ENCODE peak calls at places on chromosomes 7 and 10, in six cellular contexts. Z is stomach, L is lung, C is choroid plexus epithelial cell, O is left lung, W is MCF 10A. B is an unnamed sample.

GRCh38 chr10:90930070-90930837 is 9.4 kb upstream of the ANKRD1 start:
- DNase-seq in L (no peak), O (no peak), Z (no peak), W (peak; percentile 71), C (peak; percentile 92), B (no peak)

GRCh38 chr10:72794260-72794659 is 99.3 kb upstream of the OIT3 start:
- DNase-seq in L (no peak), O (no peak), Z (no peak), W (peak; percentile 28), C (peak; percentile 32), B (no peak)

GRCh38 chr10:44335330-44336021 is 49.4 kb downstream of the CXCL12 start:
- DNase-seq in O (no peak), L (no peak), Z (no peak), C (no peak), W (no peak), B (no peak)

GRCh38 chr7:75879771-75880184 is 944 bp downstream of the RHBDD2 start:
- DNase-seq in W (peak; percentile 4), O (no peak), L (no peak), Z (no peak), C (peak; percentile 77), B (no peak)

GRCh38 chr10:122251459-122252255 is 19.4 kb upstream of the BTBD16 start:
- DNase-seq in Z (no peak), L (no peak), W (no peak), C (no peak), O (peak; percentile 10), B (no peak)

GRCh38 chr7:106050002-106050742 is 61.9 kb downstream of the SYPL1 start:
- DNase-seq in Z (no peak), W (peak; percentile 85), O (no peak), L (no peak), C (peak; percentile 74), B (no peak)

GRCh38 chr10:101744267-101744666 is 31.6 kb downstream of the FGF8 start:
- DNase-seq in Z (no peak), L (no peak), O (no peak), W (no peak), C (peak; percentile 7), B (no peak)

GRCh38 chr10:117411440-117412428 is 36.5 kb upstream of the PDZD8 start:
- DNase-seq in Z (peak; percentile 44), L (no peak), C (no peak), O (no peak), W (no peak), B (no peak)

GRCh38 chr7:142111509-142111908 is at the start of gene MGAM2:
- DNase-seq in C (no peak), O (no peak), Z (no peak), L (no peak), W (no peak), B (no peak)

GRCh38 chr10:14612873-14613569 is 161.7 kb downstream of the FAM107B start:
- DNase-seq in Z (no peak), W (no peak), C (no peak), O (no peak), L (no peak), B (no peak)

GRCh38 chr7:150413640-150414081 is 34.5 kb downstream of the ZNF775 start:
- DNase-seq in L (no peak), Z (no peak), O (peak; percentile 19), W (no peak), C (no peak), B (no peak)

GRCh38 chr7:3551536-3551935 is 250.5 kb downstream of the SDK1 start:
- DNase-seq in Z (no peak), O (no peak), W (no peak), L (no peak), C (no peak), B (no peak)

GRCh38 chr7:66125052-66125694 is 10.5 kb downstream of the CRCP start:
- DNase-seq in L (no peak), Z (no peak), O (no peak), C (no peak), W (no peak), B (no peak)

GRCh38 chr10:88152720-88153119 is 289.3 kb downstream of the PTEN start:
- DNase-seq in W (peak; percentile 95), L (no peak), O (no peak), Z (no peak), C (peak; percentile 93), B (no peak)

GRCh38 chr7:130491841-130492518 is at the start of gene MEST:
- DNase-seq in C (peak; percentile 53), Z (no peak), O (no peak), L (no peak), W (no peak), B (no peak)

GRCh38 chr7:3673524-3673923 is 372.5 kb downstream of the SDK1 start:
- DNase-seq in L (no peak), W (peak; percentile 60), C (peak; percentile 33), O (no peak), Z (peak; percentile 59), B (no peak)

GRCh38 chr7:147584771-147585193 is 1005.8 kb upstream of the C7orf33 start:
- DNase-seq in Z (no peak), O (no peak), C (no peak), L (no peak), W (no peak), B (no peak)

GRCh38 chr7:110281362-110281761 is 809.6 kb upstream of the LRRN3 start:
- DNase-seq in Z (no peak), C (no peak), O (no peak), W (no peak), L (no peak), B (no peak)

GRCh38 chr7:30074422-30075030 is 46.3 kb downstream of the PLEKHA8 start:
- DNase-seq in W (peak; percentile 59), O (no peak), Z (no peak), L (no peak), C (peak; percentile 77), B (no peak)

GRCh38 chr7:134211817-134212216 is 84.7 kb downstream of the LRGUK start:
- DNase-seq in Z (no peak), O (no peak), C (no peak), L (no peak), W (no peak), B (no peak)

GRCh38 chr10:12777840-12778585 is 223.5 kb downstream of the CCDC3 start:
- DNase-seq in Z (no peak), L (no peak), W (no peak), O (no peak), C (no peak), B (no peak)

GRCh38 chr7:29116801-29117200 is 29.5 kb downstream of the CPVL start:
- DNase-seq in C (no peak), Z (no peak), O (no peak), L (no peak), W (no peak), B (no peak)

GRCh38 chr7:79454325-79454960 is 976 bp upstream of the MAGI2 start:
- DNase-seq in L (no peak), Z (no peak), O (peak; percentile 40), C (peak; percentile 65), W (no peak), B (no peak)
- TF ChIP-seq CTCF in L (no peak), Z (no peak), O (peak; percentile 14), C (peak; percentile 10), W (no peak), B (no peak)

GRCh38 chr10:124416733-124417132 is 2.0 kb downstream of the OAT start:
- DNase-seq in W (peak; percentile 40), C (peak; percentile 63), L (no peak), Z (no peak), O (no peak), B (no peak)

GRCh38 chr10:124418726-124419501 is at the start of gene OAT:
- DNase-seq in Z (peak; percentile 97), L (peak; percentile 96), O (peak; percentile 96), C (peak; percentile 96), W (peak; percentile 97), B (peak; percentile 96)

GRCh38 chr10:124419635-124420034 is 912 bp upstream of the OAT start:
- DNase-seq in Z (peak; percentile 23), W (no peak), O (no peak), C (no peak), L (no peak), B (no peak)

GRCh38 chr10:124420254-124420653 is 1.5 kb upstream of the OAT start:
- DNase-seq in W (no peak), C (peak; percentile 8), O (no peak), L (no peak), Z (peak; percentile 25), B (no peak)

GRCh38 chr10:124417846-124418725 is 637 bp downstream of the OAT start:
- DNase-seq in Z (peak; percentile 46), O (peak; percentile 60), L (peak; percentile 45), C (peak; percentile 67), W (peak; percentile 55), B (peak; percentile 46)
- TF ChIP-seq CTCF in Z (no peak), O (no peak), L (no peak), C (peak; percentile 18), W (no peak), B (peak; percentile 1)

GRCh38 chr10:29947701-29948060 is 111.7 kb downstream of the JCAD start:
- DNase-seq in C (no peak), L (no peak), Z (no peak), O (no peak), W (peak; percentile 81), B (no peak)
- TF ChIP-seq CTCF in C (peak; percentile 9), L (no peak), Z (no peak), O (no peak), W (no peak), B (no peak)

DNA sequence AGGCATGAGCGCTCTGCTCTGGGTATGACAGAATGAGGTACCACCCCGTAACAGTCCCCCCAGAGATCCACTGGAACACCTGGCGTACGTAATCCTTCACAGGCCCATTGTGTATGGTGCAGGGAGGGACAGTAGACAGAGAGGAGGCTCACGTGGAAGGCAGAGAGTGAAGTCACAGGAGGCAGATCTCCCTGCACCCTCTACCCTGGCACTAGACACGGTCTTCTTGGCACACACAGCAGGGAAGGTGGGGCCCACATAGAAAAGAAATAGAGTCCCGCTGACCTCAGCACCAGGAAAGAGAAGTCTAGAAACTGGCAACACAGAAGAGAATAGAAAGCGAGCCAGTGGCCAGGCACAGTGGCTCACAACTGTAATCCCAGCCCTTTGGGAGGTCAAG is 51.9 kb downstream of the SLC29A4 start:
- DNase-seq in W (no peak), Z (no peak), L (no peak), C (no peak), O (no peak), B (no peak)
- TF ChIP-seq CTCF in W (no peak), Z (no peak), L (no peak), C (no peak), O (no peak), B (no peak)